ENCODE peak calls at places on chromosomes 5 and 9, in seven cellular contexts. One of them, this sample, is unnamed.

GRCh38 chr5:127256886-127257597 is 33.6 kb upstream of the MEGF10 start:
- DNase-seq in mesothelial cell of epicardium: no peak
- DNase-seq in astrocyte of the spinal cord: no peak
- DNase-seq in stomach: no peak
- DNase-seq in cardiac fibroblast: no peak
- DNase-seq in neural progenitor cell: no peak
- DNase-seq in BJ: no peak
- DNase-seq in this sample: no peak

GRCh38 chr5:109836280-109836679 is 146.6 kb downstream of the MAN2A1 start:
- DNase-seq in mesothelial cell of epicardium: no peak
- DNase-seq in astrocyte of the spinal cord: no peak
- DNase-seq in stomach: no peak
- DNase-seq in cardiac fibroblast: no peak
- DNase-seq in neural progenitor cell: peak
- DNase-seq in BJ: no peak
- DNase-seq in this sample: no peak

GRCh38 chr5:81785311-81785710 is 34.4 kb upstream of the SSBP2 start:
- DNase-seq in mesothelial cell of epicardium: no peak
- DNase-seq in astrocyte of the spinal cord: no peak
- DNase-seq in stomach: no peak
- DNase-seq in cardiac fibroblast: no peak
- DNase-seq in neural progenitor cell: no peak
- DNase-seq in BJ: no peak
- DNase-seq in this sample: no peak

GRCh38 chr9:110936719-110937452 is 101.4 kb downstream of the LPAR1 start:
- DNase-seq in mesothelial cell of epicardium: no peak
- DNase-seq in astrocyte of the spinal cord: peak
- DNase-seq in stomach: no peak
- DNase-seq in cardiac fibroblast: peak
- DNase-seq in neural progenitor cell: no peak
- DNase-seq in BJ: peak
- DNase-seq in this sample: no peak

GRCh38 chr5:38768411-38769211 is 77.2 kb upstream of the OSMR start:
- DNase-seq in mesothelial cell of epicardium: no peak
- DNase-seq in astrocyte of the spinal cord: no peak
- DNase-seq in stomach: no peak
- DNase-seq in cardiac fibroblast: no peak
- DNase-seq in neural progenitor cell: no peak
- DNase-seq in BJ: no peak
- DNase-seq in this sample: no peak

GRCh38 chr9:136554870-136555269 is 9.0 kb upstream of the NOTCH1 start:
- DNase-seq in mesothelial cell of epicardium: no peak
- DNase-seq in astrocyte of the spinal cord: no peak
- DNase-seq in stomach: no peak
- DNase-seq in cardiac fibroblast: no peak
- DNase-seq in neural progenitor cell: no peak
- DNase-seq in BJ: no peak
- DNase-seq in this sample: no peak

GRCh38 chr5:170554566-170555267 is 50.9 kb downstream of the KCNIP1 start:
- DNase-seq in mesothelial cell of epicardium: peak
- DNase-seq in astrocyte of the spinal cord: no peak
- DNase-seq in stomach: no peak
- DNase-seq in cardiac fibroblast: peak
- DNase-seq in neural progenitor cell: no peak
- DNase-seq in BJ: no peak
- DNase-seq in this sample: peak

GRCh38 chr5:176152191-176152932 is 85.9 kb upstream of the SIMC1 start:
- DNase-seq in mesothelial cell of epicardium: no peak
- DNase-seq in astrocyte of the spinal cord: peak
- DNase-seq in stomach: no peak
- DNase-seq in cardiac fibroblast: no peak
- DNase-seq in neural progenitor cell: peak
- DNase-seq in BJ: no peak
- DNase-seq in this sample: no peak

GRCh38 chr5:65970481-65971367 is 44.3 kb downstream of the ERBIN start:
- DNase-seq in mesothelial cell of epicardium: no peak
- DNase-seq in astrocyte of the spinal cord: no peak
- DNase-seq in stomach: no peak
- DNase-seq in cardiac fibroblast: no peak
- DNase-seq in neural progenitor cell: no peak
- DNase-seq in BJ: no peak
- DNase-seq in this sample: no peak

GRCh38 chr5:72693001-72693442 is 123.4 kb upstream of the TNPO1 start:
- DNase-seq in mesothelial cell of epicardium: no peak
- DNase-seq in astrocyte of the spinal cord: no peak
- DNase-seq in stomach: no peak
- DNase-seq in cardiac fibroblast: peak
- DNase-seq in neural progenitor cell: no peak
- DNase-seq in BJ: no peak
- DNase-seq in this sample: no peak

GRCh38 chr5:141175933-141176332 is 1.7 kb upstream of the PCDHB8 start:
- DNase-seq in mesothelial cell of epicardium: no peak
- DNase-seq in astrocyte of the spinal cord: no peak
- DNase-seq in stomach: no peak
- DNase-seq in cardiac fibroblast: no peak
- DNase-seq in neural progenitor cell: no peak
- DNase-seq in BJ: no peak
- DNase-seq in this sample: no peak

GRCh38 chr5:141172381-141173204 is at the start of gene PCDHB7:
- DNase-seq in mesothelial cell of epicardium: no peak
- DNase-seq in astrocyte of the spinal cord: peak
- DNase-seq in stomach: no peak
- DNase-seq in cardiac fibroblast: peak
- DNase-seq in neural progenitor cell: peak
- DNase-seq in BJ: no peak
- DNase-seq in this sample: peak
- TF ChIP-seq CTCF in mesothelial cell of epicardium: peak
- TF ChIP-seq CTCF in astrocyte of the spinal cord: peak
- TF ChIP-seq CTCF in stomach: no peak
- TF ChIP-seq CTCF in cardiac fibroblast: peak
- TF ChIP-seq CTCF in neural progenitor cell: peak
- TF ChIP-seq CTCF in BJ: peak
- TF ChIP-seq CTCF in this sample: peak

DNA sequence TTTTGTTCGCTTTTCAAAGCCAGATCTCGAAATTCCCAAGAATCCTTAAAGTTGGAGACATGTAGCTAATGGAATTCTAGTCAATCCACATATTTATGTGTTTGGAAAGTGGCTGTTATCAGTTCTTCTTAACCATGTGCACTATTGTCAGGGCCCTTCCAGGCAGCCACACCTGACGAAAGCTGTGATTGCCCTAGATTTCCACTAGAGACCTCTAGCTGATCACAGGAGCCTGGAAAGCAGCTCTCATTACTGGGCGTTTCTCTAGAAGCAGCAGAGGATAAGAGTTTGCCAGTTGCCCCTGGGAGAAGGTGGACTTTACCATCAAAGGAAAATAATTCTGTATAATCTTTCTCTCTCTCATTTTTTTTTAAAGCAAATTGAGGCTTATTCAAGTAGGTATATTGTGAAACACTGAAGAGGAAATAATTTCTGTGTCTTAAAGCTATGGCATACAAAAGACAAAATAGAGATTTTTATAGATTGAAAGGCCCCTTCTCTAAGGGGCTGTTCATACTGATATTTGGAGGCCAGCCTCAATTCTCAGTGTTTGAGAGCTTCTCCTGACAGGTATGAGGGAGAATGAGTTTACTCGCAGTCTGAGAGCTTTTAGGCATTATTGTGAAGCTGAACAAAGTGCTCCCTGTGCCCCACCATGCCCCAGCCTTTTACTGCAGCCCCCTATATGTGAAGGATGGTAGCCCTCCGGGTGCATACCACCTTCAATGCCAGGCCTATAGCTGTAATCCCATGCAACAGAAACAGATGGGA is 405.4 kb upstream of the ACTBL2 start:
- DNase-seq in mesothelial cell of epicardium: no peak
- DNase-seq in astrocyte of the spinal cord: peak
- DNase-seq in stomach: peak
- DNase-seq in cardiac fibroblast: peak
- DNase-seq in neural progenitor cell: peak
- DNase-seq in BJ: no peak
- DNase-seq in this sample: peak
- TF ChIP-seq CTCF in mesothelial cell of epicardium: peak
- TF ChIP-seq CTCF in astrocyte of the spinal cord: peak
- TF ChIP-seq CTCF in stomach: no peak
- TF ChIP-seq CTCF in cardiac fibroblast: peak
- TF ChIP-seq CTCF in neural progenitor cell: peak
- TF ChIP-seq CTCF in BJ: peak
- TF ChIP-seq CTCF in this sample: peak

DNA sequence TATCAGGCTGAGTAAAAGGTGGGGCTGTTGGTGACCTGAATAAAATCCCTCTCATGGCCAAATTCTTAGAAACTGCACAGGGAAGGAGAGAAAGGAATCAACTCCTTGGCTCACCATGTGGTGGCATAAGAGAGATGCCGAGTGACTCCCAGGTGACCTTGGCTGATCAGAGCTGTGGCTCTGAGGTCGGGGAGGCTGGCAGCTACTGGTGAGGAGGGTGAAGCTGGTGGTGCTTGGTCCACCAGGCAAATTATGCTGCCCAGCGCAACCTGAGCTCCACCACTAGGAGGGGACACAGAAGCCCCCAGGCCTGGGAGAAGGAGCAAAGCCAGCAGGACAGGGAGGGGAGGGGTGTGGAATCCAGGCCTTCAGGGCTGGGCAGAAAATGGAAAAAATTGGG is 111.2 kb upstream of the IL12B start:
- DNase-seq in mesothelial cell of epicardium: no peak
- DNase-seq in astrocyte of the spinal cord: no peak
- DNase-seq in stomach: no peak
- DNase-seq in cardiac fibroblast: no peak
- DNase-seq in neural progenitor cell: peak
- DNase-seq in BJ: no peak
- DNase-seq in this sample: no peak
- TF ChIP-seq CTCF in mesothelial cell of epicardium: peak
- TF ChIP-seq CTCF in astrocyte of the spinal cord: peak
- TF ChIP-seq CTCF in stomach: no peak
- TF ChIP-seq CTCF in cardiac fibroblast: no peak
- TF ChIP-seq CTCF in neural progenitor cell: peak
- TF ChIP-seq CTCF in BJ: peak
- TF ChIP-seq CTCF in this sample: peak

DNA sequence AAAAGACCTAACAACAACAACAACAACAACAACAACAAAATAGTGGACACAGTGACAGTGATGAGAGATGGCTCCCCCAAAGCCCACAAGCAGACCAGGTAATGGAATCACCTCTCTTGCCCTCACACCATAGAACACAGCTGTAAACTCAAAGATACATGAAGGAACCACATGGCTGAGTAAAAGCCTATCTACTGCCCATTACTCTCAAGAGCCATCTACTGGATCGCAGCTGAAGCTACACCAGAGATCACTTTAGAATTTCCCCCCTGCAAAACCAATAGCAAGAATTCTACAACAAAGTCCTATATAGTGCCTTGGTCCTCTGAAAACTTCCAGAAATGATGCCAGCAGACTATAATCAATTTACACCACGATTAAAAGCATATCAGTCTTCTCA is 1537.6 kb upstream of the CDH9 start:
- DNase-seq in mesothelial cell of epicardium: no peak
- DNase-seq in astrocyte of the spinal cord: peak
- DNase-seq in stomach: no peak
- DNase-seq in cardiac fibroblast: peak
- DNase-seq in neural progenitor cell: peak
- DNase-seq in BJ: no peak
- DNase-seq in this sample: peak
- TF ChIP-seq CTCF in mesothelial cell of epicardium: no peak
- TF ChIP-seq CTCF in astrocyte of the spinal cord: peak
- TF ChIP-seq CTCF in stomach: no peak
- TF ChIP-seq CTCF in cardiac fibroblast: peak
- TF ChIP-seq CTCF in neural progenitor cell: peak
- TF ChIP-seq CTCF in BJ: no peak
- TF ChIP-seq CTCF in this sample: peak

DNA sequence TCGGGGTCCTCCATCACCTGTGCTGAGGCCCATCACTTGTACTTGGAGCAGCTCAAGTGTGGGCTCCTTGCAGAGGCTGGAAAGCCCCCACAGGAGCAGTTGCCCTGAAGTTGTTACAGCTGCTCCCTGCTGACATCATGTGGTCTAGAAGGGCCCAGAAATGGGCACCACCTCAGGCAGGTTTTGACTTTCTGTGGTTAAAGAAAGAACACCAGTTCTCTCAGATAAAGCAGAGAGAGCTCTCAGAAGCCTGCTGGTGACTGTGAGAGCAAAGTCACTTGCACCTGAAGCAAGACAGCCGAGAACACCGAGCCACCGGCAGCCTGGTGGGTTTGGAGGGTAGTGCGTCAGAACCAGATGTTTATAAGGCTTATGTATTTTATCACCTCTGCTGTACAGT is 70.4 kb downstream of the MVB12B start:
- DNase-seq in mesothelial cell of epicardium: no peak
- DNase-seq in astrocyte of the spinal cord: no peak
- DNase-seq in stomach: peak
- DNase-seq in cardiac fibroblast: no peak
- DNase-seq in neural progenitor cell: no peak
- DNase-seq in BJ: no peak
- DNase-seq in this sample: no peak
- TF ChIP-seq CTCF in mesothelial cell of epicardium: peak
- TF ChIP-seq CTCF in astrocyte of the spinal cord: no peak
- TF ChIP-seq CTCF in stomach: no peak
- TF ChIP-seq CTCF in cardiac fibroblast: peak
- TF ChIP-seq CTCF in neural progenitor cell: no peak
- TF ChIP-seq CTCF in BJ: no peak
- TF ChIP-seq CTCF in this sample: no peak

GRCh38 chr9:34375901-34376595 is 650 bp downstream of the MYORG start:
- DNase-seq in mesothelial cell of epicardium: no peak
- DNase-seq in astrocyte of the spinal cord: peak
- DNase-seq in stomach: peak
- DNase-seq in cardiac fibroblast: no peak
- DNase-seq in neural progenitor cell: peak
- DNase-seq in BJ: no peak
- DNase-seq in this sample: peak
- TF ChIP-seq CTCF in mesothelial cell of epicardium: no peak
- TF ChIP-seq CTCF in astrocyte of the spinal cord: peak
- TF ChIP-seq CTCF in stomach: no peak
- TF ChIP-seq CTCF in cardiac fibroblast: no peak
- TF ChIP-seq CTCF in neural progenitor cell: peak
- TF ChIP-seq CTCF in BJ: no peak
- TF ChIP-seq CTCF in this sample: no peak